ENCODE peak calls at places on chromosomes 6 and 20, in six cellular contexts. L, I, U, Z, C and O are unnamed samples.

GRCh38 chr6:109687271-109687721 is 3.7 kb downstream of the AK9 start:
- DNase-seq in Z (no peak), I (peak; percentile 81), U (peak; percentile 91), C (peak; percentile 97), L (no peak), O (peak; percentile 80)

GRCh38 chr6:56854086-56854485 is 100.8 kb upstream of the BEND6 start:
- DNase-seq in Z (no peak), I (no peak), C (no peak), L (no peak), U (no peak), O (no peak)

GRCh38 chr6:38508894-38509293 is 130.8 kb downstream of the BTBD9 start:
- DNase-seq in U (peak; percentile 20), L (no peak), I (no peak), C (peak; percentile 26), Z (no peak), O (no peak)

GRCh38 chr20:57708694-57709673 is 831 bp downstream of the PMEPA1 start:
- DNase-seq in C (peak; percentile 72), U (no peak), Z (no peak), I (peak; percentile 82), L (no peak), O (no peak)

GRCh38 chr6:71349976-71350615 is 61.5 kb downstream of the OGFRL1 start:
- DNase-seq in C (peak; percentile 91), I (peak; percentile 36), L (no peak), U (peak; percentile 21), Z (no peak), O (peak; percentile 71)

GRCh38 chr20:53872081-53872541 is 198.3 kb downstream of the BCAS1 start:
- DNase-seq in C (peak; percentile 42), I (no peak), L (no peak), Z (no peak), U (no peak), O (no peak)

GRCh38 chr20:38112943-38113294 is 52.2 kb downstream of the TGM2 start:
- DNase-seq in Z (no peak), I (no peak), L (no peak), C (no peak), U (no peak), O (no peak)

GRCh38 chr6:36917541-36918193 is 31.9 kb downstream of the C6orf89 start:
- DNase-seq in U (peak; percentile 36), C (peak; percentile 96), L (no peak), Z (no peak), I (peak; percentile 82), O (peak; percentile 95)

GRCh38 chr6:108528878-108529277 is 31.8 kb upstream of the FOXO3 start:
- DNase-seq in U (no peak), C (no peak), I (no peak), Z (no peak), L (no peak), O (no peak)

GRCh38 chr6:36268478-36269248 is 1.2 kb upstream of the PNPLA1 start:
- DNase-seq in L (no peak), C (peak; percentile 45), Z (no peak), I (peak; percentile 58), U (no peak), O (no peak)

GRCh38 chr6:136761227-136761922 is 30.9 kb downstream of the MAP3K5 start:
- DNase-seq in L (no peak), Z (no peak), U (no peak), I (peak; percentile 35), C (peak; percentile 25), O (no peak)

GRCh38 chr6:119608994-119609393 is 259.4 kb upstream of the MAN1A1 start:
- DNase-seq in I (no peak), U (no peak), Z (no peak), L (no peak), C (no peak), O (no peak)

GRCh38 chr6:134352786-134353480 is 35.0 kb upstream of the SGK1 start:
- DNase-seq in C (peak; percentile 88), I (peak; percentile 61), L (no peak), Z (no peak), U (no peak), O (no peak)

GRCh38 chr6:17577059-17577458 is 23.0 kb upstream of the FAM8A1 start:
- DNase-seq in L (no peak), C (no peak), Z (no peak), U (no peak), I (no peak), O (no peak)

GRCh38 chr6:16055852-16056251 is 73.0 kb upstream of the MYLIP start:
- DNase-seq in C (peak; percentile 5), Z (no peak), U (no peak), I (no peak), L (no peak), O (no peak)

GRCh38 chr6:152096863-152097496 is 289.5 kb downstream of the ESR1 start:
- DNase-seq in C (peak; percentile 91), Z (no peak), I (peak; percentile 73), U (peak; percentile 83), L (no peak), O (peak; percentile 84)

GRCh38 chr20:31517373-31517772 is 3.1 kb downstream of the HM13 start:
- DNase-seq in L (no peak), I (peak; percentile 79), Z (no peak), C (peak; percentile 89), U (peak; percentile 59), O (peak; percentile 28)

GRCh38 chr20:3077618-3078134 is 6.3 kb downstream of the OXT start:
- DNase-seq in I (no peak), C (no peak), Z (no peak), U (no peak), L (no peak), O (no peak)

GRCh38 chr20:21500599-21500998 is 13.3 kb downstream of the NKX2-2 start:
- DNase-seq in I (no peak), C (no peak), Z (no peak), U (no peak), L (no peak), O (no peak)